ENCODE peak calls at places on chromosomes 16 and 17, in six cellular contexts. L is SW 1271, J is AG04450, S is NB4, D is PC-9, H is Caki2. K is an unnamed sample.

GRCh38 chr17:29615048-29615385 is 7.7 kb downstream of the CORO6 start:
- DNase-seq in H (no peak), S (peak; percentile 62), D (no peak), J (no peak), L (no peak), K (no peak)

GRCh38 chr16:68076560-68076959 is 8.6 kb upstream of the NFATC3 start:
- DNase-seq in S (no peak), D (no peak), L (no peak), H (no peak), J (no peak), K (no peak)

GRCh38 chr17:7045492-7046126 is 1.7 kb upstream of the SLC16A11 start:
- DNase-seq in D (no peak), S (peak; percentile 76), H (peak; percentile 63), L (peak; percentile 65), J (peak; percentile 67), K (no peak)

GRCh38 chr17:60971515-60972369 is 294.1 kb downstream of the BCAS3 start:
- DNase-seq in D (peak; percentile 40), J (peak; percentile 52), H (peak; percentile 29), L (peak; percentile 30), S (peak; percentile 58), K (no peak)

GRCh38 chr17:18172528-18173278 is 10.9 kb upstream of the ALKBH5 start:
- DNase-seq in J (no peak), H (no peak), L (no peak), S (no peak), D (no peak), K (no peak)

GRCh38 chr17:28733346-28733745 is 4.8 kb downstream of the NEK8 start:
- DNase-seq in J (no peak), L (no peak), H (no peak), S (no peak), D (no peak), K (no peak)

GRCh38 chr17:4420692-4421131 is 13.0 kb upstream of the SPNS3 start:
- DNase-seq in D (peak; percentile 56), S (peak; percentile 84), H (peak; percentile 42), L (peak; percentile 62), J (peak; percentile 36), K (no peak)

GRCh38 chr17:34171245-34171818 is 83.8 kb upstream of the CCL2 start:
- DNase-seq in H (peak; percentile 38), L (peak; percentile 43), S (peak; percentile 82), J (no peak), D (peak; percentile 36), K (no peak)

GRCh38 chr16:4309833-4310266 is 6.0 kb upstream of the GLIS2 start:
- DNase-seq in D (peak; percentile 88), H (peak; percentile 97), J (peak; percentile 80), S (no peak), L (peak; percentile 12), K (no peak)

GRCh38 chr16:72995151-72995881 is 52.6 kb downstream of the ZFHX3 start:
- DNase-seq in L (no peak), D (no peak), J (no peak), H (no peak), S (peak; percentile 63), K (no peak)

GRCh38 chr17:28725660-28726395 is at the start of gene TLCD1:
- DNase-seq in S (peak; percentile 92), D (peak; percentile 84), H (peak; percentile 81), J (no peak), L (peak; percentile 75), K (no peak)

GRCh38 chr17:35932576-35932975 is 2.0 kb upstream of the RDM1 start:
- DNase-seq in D (no peak), L (no peak), H (no peak), J (no peak), S (no peak), K (no peak)

GRCh38 chr17:72775237-72775636 is 317.3 kb downstream of the SLC39A11 start:
- DNase-seq in S (no peak), H (no peak), D (no peak), L (no peak), J (no peak), K (no peak)

GRCh38 chr17:40548982-40549680 is 16.1 kb downstream of the CCR7 start:
- DNase-seq in S (no peak), J (peak; percentile 85), D (peak; percentile 48), L (no peak), H (peak; percentile 67), K (no peak)

GRCh38 chr17:30148376-30148775 is 31.8 kb downstream of the NSRP1 start:
- DNase-seq in D (no peak), S (no peak), L (no peak), H (no peak), J (no peak), K (no peak)

GRCh38 chr16:3175157-3176153 is 12.5 kb upstream of the OR1F1 start:
- DNase-seq in H (no peak), D (peak; percentile 49), J (no peak), L (no peak), S (peak; percentile 40), K (no peak)

GRCh38 chr16:50458694-50459271 is 89.4 kb upstream of the NKD1 start:
- DNase-seq in L (no peak), D (no peak), J (no peak), H (no peak), S (no peak), K (no peak)

GRCh38 chr17:40311575-40311974 is 2.6 kb downstream of the RARA start:
- DNase-seq in L (no peak), J (no peak), D (peak; percentile 90), H (no peak), S (no peak), K (peak; percentile 66)

GRCh38 chr17:29068828-29069227 is 25.9 kb downstream of the PIPOX start:
- DNase-seq in J (no peak), L (no peak), H (no peak), S (no peak), D (no peak), K (no peak)

GRCh38 chr16:66409156-66409555 is 17.9 kb upstream of the BEAN1 start:
- DNase-seq in J (no peak), L (no peak), S (no peak), D (no peak), H (no peak), K (no peak)

GRCh38 chr16:667780-668518 is at the start of gene RHOT2:
- DNase-seq in L (peak; percentile 80), S (peak; percentile 90), J (peak; percentile 55), D (peak; percentile 97), H (peak; percentile 84), K (no peak)

GRCh38 chr17:35627417-35627816 is 40.3 kb downstream of the AP2B1 start:
- DNase-seq in L (no peak), J (no peak), S (no peak), D (no peak), H (no peak), K (no peak)

GRCh38 chr17:17119533-17119932 is 77.3 kb downstream of the MPRIP start:
- DNase-seq in H (peak; percentile 14), L (peak; percentile 33), D (no peak), J (peak; percentile 30), S (peak; percentile 71), K (no peak)

GRCh38 chr16:84268661-84269060 is 26.0 kb upstream of the WFDC1 start:
- DNase-seq in D (no peak), L (no peak), S (no peak), H (peak; percentile 34), J (no peak), K (no peak)

GRCh38 chr17:9436629-9437028 is 139.0 kb downstream of the STX8 start:
- DNase-seq in J (no peak), S (no peak), L (no peak), D (no peak), H (no peak), K (no peak)

GRCh38 chr17:78925234-78925633 is at the start of gene TIMP2:
- DNase-seq in S (peak; percentile 89), D (peak; percentile 78), J (peak; percentile 71), H (peak; percentile 58), L (peak; percentile 64), K (no peak)

GRCh38 chr17:69716571-69716970 is 302.1 kb downstream of the MAP2K6 start:
- DNase-seq in S (no peak), L (no peak), J (no peak), D (no peak), H (no peak), K (no peak)

GRCh38 chr16:87809150-87809902 is 43.5 kb upstream of the KLHDC4 start:
- DNase-seq in H (no peak), J (no peak), L (no peak), D (no peak), S (peak; percentile 90), K (no peak)

GRCh38 chr17:63530557-63531021 is 7.4 kb downstream of the KCNH6 start:
- DNase-seq in H (no peak), L (no peak), J (no peak), S (no peak), D (no peak), K (no peak)